ENCODE peak calls at places on chromosomes 13 and 19, in four cellular contexts. D is tibial nerve, C is A549, Q is colonic mucosa. U is an unnamed sample.

GRCh38 chr13:23921451-23921888 is 24.2 kb upstream of the C1QTNF9B start:
- DNase-seq in D (peak; percentile 27), C (no peak), Q (peak; percentile 25), U (no peak)

GRCh38 chr19:18408053-18408476 is 10.6 kb upstream of the LRRC25 start:
- DNase-seq in D (no peak), C (no peak), Q (peak; percentile 82), U (no peak)

GRCh38 chr13:94115054-94115453 is 364.4 kb downstream of the DCT start:
- DNase-seq in D (no peak), C (no peak), Q (no peak), U (no peak)

GRCh38 chr19:7152568-7152967 is 83.1 kb downstream of the ZNF557 start:
- DNase-seq in D (no peak), C (no peak), Q (no peak), U (no peak)

GRCh38 chr19:44582581-44583265 is 30.6 kb upstream of the IGSF23 start:
- DNase-seq in D (no peak), C (peak; percentile 58), Q (peak; percentile 72), U (no peak)

GRCh38 chr13:92967923-92968322 is 258.7 kb upstream of the GPC6 start:
- DNase-seq in D (no peak), C (no peak), Q (no peak), U (no peak)

GRCh38 chr13:92661406-92661805 is 565.2 kb upstream of the GPC6 start:
- DNase-seq in D (no peak), C (no peak), Q (no peak), U (no peak)

GRCh38 chr19:38695832-38696732 is 48.2 kb downstream of the CAPN12 start:
- DNase-seq in D (no peak), C (no peak), Q (no peak), U (no peak)

GRCh38 chr19:58569943-58570670 is 3.0 kb downstream of the MZF1 start:
- DNase-seq in D (no peak), C (no peak), Q (peak; percentile 18), U (no peak)

GRCh38 chr13:114212096-114212495 is 22.6 kb upstream of the CDC16 start:
- DNase-seq in D (no peak), C (no peak), Q (no peak), U (no peak)

GRCh38 chr13:34409496-34410163 is 532.4 kb upstream of the NBEA start:
- DNase-seq in D (no peak), C (no peak), Q (no peak), U (no peak)

GRCh38 chr13:20190481-20191310 is 2.0 kb downstream of the GJB2 start:
- DNase-seq in D (no peak), C (no peak), Q (no peak), U (no peak)

GRCh38 chr13:110348309-110348625 is 41.2 kb downstream of the COL4A2 start:
- DNase-seq in D (no peak), C (no peak), Q (no peak), U (no peak)

GRCh38 chr19:5104871-5105351 is 136.0 kb downstream of the KDM4B start:
- DNase-seq in D (no peak), C (no peak), Q (no peak), U (no peak)

GRCh38 chr13:111555268-111555633 is 234.8 kb downstream of the TEX29 start:
- DNase-seq in D (no peak), C (no peak), Q (no peak), U (no peak)

GRCh38 chr19:6577410-6578125 is 13.4 kb downstream of the CD70 start:
- DNase-seq in D (no peak), C (no peak), Q (peak; percentile 52), U (no peak)

GRCh38 chr13:91347996-91348905 is 764 bp downstream of the MIR17HG start:
- DNase-seq in D (peak; percentile 27), C (peak; percentile 48), Q (peak; percentile 51), U (peak; percentile 38)

GRCh38 chr13:113915012-113915763 is 51.3 kb upstream of the GAS6 start:
- DNase-seq in D (no peak), C (no peak), Q (peak; percentile 8), U (peak; percentile 23)

GRCh38 chr13:20901668-20902437 is 693 bp downstream of the XPO4 start:
- DNase-seq in D (no peak), C (peak; percentile 24), Q (peak; percentile 73), U (peak; percentile 39)

GRCh38 chr19:13099073-13099999 is 3.3 kb downstream of the LYL1 start:
- DNase-seq in D (peak; percentile 52), C (no peak), Q (peak; percentile 81), U (peak; percentile 76)

GRCh38 chr13:48749699-48750473 is 96.2 kb downstream of the CYSLTR2 start:
- DNase-seq in D (peak; percentile 83), C (peak; percentile 62), Q (peak; percentile 71), U (peak; percentile 70)

GRCh38 chr13:105139048-105139379 is 1396.4 kb downstream of the EFNB2 start:
- DNase-seq in D (no peak), C (no peak), Q (no peak), U (no peak)

GRCh38 chr13:20475927-20476691 is 49.5 kb downstream of the CRYL1 start:
- DNase-seq in D (no peak), C (no peak), Q (no peak), U (no peak)

GRCh38 chr13:39971526-39971925 is 316.1 kb downstream of the COG6 start:
- DNase-seq in D (no peak), C (no peak), Q (no peak), U (no peak)

GRCh38 chr19:601790-602189 is 12.1 kb downstream of the HCN2 start:
- DNase-seq in D (no peak), C (no peak), Q (no peak), U (no peak)

GRCh38 chr19:17391371-17392151 is 2.4 kb downstream of the CCDC194 start:
- DNase-seq in D (no peak), C (peak; percentile 36), Q (no peak), U (no peak)
- H3K27ac ChIP-seq in D (no peak overlapping the region), C (peak overlapping the region; percentile 72), Q (no peak overlapping the region), U (no peak overlapping the region)

GRCh38 chr13:33217256-33217655 is 68.3 kb downstream of the STARD13 start:
- DNase-seq in D (no peak), C (no peak), Q (no peak), U (no peak)
- TF ChIP-seq CTCF in D (no peak), C (no peak), Q (no peak), U (no peak)

GRCh38 chr13:46195017-46195416 is 13.0 kb upstream of the LCP1 start:
- DNase-seq in D (no peak), C (no peak), Q (no peak), U (no peak)
- H3K4me3 ChIP-seq in D (no peak overlapping the region), C (no peak overlapping the region), Q (no peak overlapping the region), U (no peak overlapping the region)

DNA sequence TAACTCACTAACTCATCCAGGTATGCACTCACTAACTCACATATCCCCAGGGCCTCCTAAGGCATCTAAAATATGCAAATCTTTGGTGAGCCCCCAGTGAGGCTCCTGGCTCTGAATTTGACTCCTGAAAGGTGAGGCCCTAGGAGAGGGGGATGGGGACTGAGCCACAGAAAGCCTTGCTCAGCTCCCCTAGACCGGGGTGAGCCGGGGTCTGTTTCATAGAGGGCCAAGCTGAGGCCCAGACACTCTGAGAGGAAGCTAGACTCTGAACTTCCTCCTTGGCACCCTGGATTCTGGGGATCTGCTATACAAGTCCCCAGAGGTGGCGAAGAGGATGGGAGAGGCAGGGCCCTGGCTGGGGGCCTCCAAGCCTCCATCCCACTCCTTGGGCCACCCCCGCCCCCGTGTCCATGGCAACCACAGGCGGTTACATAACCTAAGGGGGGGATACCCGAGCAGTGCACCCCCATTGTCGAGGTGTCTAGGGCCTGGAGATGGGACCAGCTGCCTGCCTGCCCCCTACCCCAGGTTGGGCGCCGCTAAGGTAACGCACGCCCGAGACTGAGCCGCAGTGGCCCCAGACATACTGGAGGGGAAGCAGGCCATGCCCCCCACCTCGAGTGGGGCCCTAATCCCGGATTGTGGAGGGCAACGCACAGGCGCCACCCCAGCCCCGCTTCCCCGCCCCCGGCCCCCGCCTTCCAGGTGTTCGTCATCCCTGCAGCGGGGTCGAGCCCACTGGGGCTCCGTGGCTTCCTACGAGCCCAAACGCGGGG is 646 bp downstream of the ABHD8 start:
- DNase-seq in D (no peak), C (no peak), Q (no peak), U (no peak)
- H3K27ac ChIP-seq in D (peak overlapping the region; percentile 79), C (peak overlapping the region; percentile 95), Q (peak overlapping the region; percentile 37), U (peak overlapping the region; percentile 21)

GRCh38 chr13:95512424-95512823 is 40.1 kb upstream of the CLDN10 start:
- DNase-seq in D (no peak), C (no peak), Q (no peak), U (no peak)
- TF ChIP-seq CTCF in D (no peak), C (no peak), Q (no peak), U (no peak)

DNA sequence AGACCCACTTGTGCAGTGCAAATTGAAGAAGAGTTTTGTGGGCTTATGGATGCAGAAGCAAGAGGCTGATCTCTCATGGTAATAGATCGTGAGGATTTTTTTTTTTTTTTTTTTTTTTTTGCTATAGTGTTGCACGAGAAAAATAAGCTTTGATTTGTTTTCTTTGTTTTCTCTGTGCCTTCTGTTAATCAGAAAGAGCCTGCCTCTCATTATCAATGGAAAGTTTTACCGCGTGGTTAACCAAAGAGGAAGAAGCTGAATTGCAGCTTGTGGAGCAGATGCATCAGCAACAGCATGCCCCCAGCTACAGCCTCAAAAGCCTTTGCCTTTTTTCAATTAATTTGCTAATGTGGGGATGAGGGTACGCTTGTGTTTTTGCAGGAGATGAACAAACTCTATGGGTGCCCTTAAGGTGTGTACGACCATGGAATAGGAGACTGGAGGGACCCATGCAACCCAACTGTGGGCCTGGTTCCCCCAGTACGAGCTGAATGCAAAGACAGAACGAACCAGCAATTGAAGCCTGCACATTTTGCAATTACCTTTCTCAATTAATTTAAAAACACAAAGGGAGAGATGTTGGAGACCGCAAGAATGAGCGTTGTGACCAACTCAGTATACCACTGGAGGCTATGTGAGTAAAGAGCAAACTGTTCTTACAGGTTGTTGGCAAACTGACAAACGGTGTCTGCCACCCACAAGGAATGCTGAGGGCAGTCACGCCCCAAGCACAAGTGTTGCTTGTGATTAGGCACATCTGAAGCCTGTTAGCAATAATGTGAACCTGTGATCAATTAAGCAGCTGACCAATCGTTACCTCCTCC is 58.6 kb upstream of the SPRY2 start:
- DNase-seq in D (no peak), C (no peak), Q (no peak), U (peak; percentile 71)
- H3K4me3 ChIP-seq in D (no peak overlapping the region), C (no peak overlapping the region), Q (no peak overlapping the region), U (no peak overlapping the region)

DNA sequence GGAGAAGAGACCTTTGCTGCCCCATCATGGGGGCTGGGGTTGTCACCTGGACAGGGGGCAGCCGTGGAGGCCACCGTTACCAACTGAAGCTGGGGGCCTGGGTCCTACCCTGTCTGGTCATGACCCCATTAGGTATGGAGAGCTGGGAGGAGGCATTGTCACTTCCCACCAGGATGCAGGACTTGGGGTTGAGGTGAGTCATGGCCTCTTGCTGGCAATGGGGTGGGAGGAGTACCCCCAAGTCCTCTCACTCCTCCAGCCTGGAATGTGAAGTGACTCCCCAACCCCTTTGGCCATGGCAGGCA is 9.0 kb downstream of the EGLN2 start:
- DNase-seq in D (no peak), C (no peak), Q (no peak), U (no peak)
- H3K27ac ChIP-seq in D (no peak overlapping the region), C (no peak overlapping the region), Q (peak overlapping the region; percentile 1), U (peak overlapping the region; percentile 79)

U was measured in lung.